ENCODE peak calls at places on chromosome 5, in nine cellular contexts. F, K, A, W, I, Z, L, R and J are unnamed samples.
A peak's percentile ranks its signal among the peaks of the same experiment; 100 is the strongest.

GRCh38 chr5:78594946-78595921 is 53.3 kb downstream of the LHFPL2 start:
- DNase-seq in A (no peak), F (no peak), W (no peak), Z (no peak), I (no peak), L (no peak), K (no peak), R (no peak), J (no peak)

GRCh38 chr5:175059687-175060194 is 335.4 kb downstream of the MSX2 start:
- DNase-seq in W (no peak), R (no peak), Z (no peak), L (no peak), I (peak; percentile 67), A (no peak), F (peak; percentile 82), K (peak; percentile 90), J (no peak)

GRCh38 chr5:21452429-21452828 is 1400.7 kb downstream of the CDH12 start:
- DNase-seq in R (no peak), I (no peak), L (no peak), A (no peak), K (no peak), F (no peak), Z (no peak), W (no peak), J (no peak)

GRCh38 chr5:139422307-139422893 is 16.9 kb downstream of the DNAJC18 start:
- DNase-seq in Z (no peak), I (peak; percentile 76), R (peak; percentile 48), L (no peak), W (peak; percentile 48), F (peak; percentile 67), K (peak; percentile 65), A (peak; percentile 53), J (peak; percentile 63)

GRCh38 chr5:1655496-1656270 is 131.9 kb upstream of the LPCAT1 start:
- DNase-seq in I (no peak), R (no peak), A (no peak), F (no peak), K (no peak), Z (no peak), L (no peak), W (no peak), J (no peak)

GRCh38 chr5:125210241-125210947 is 464.0 kb upstream of the ZNF608 start:
- DNase-seq in R (no peak), W (no peak), L (no peak), A (no peak), Z (no peak), I (no peak), F (no peak), K (no peak), J (no peak)

GRCh38 chr5:59569158-59569557 is 324.4 kb downstream of the PDE4D start:
- DNase-seq in I (no peak), R (no peak), A (no peak), K (peak; percentile 47), F (no peak), L (no peak), Z (no peak), W (no peak), J (no peak)

GRCh38 chr5:131109540-131110255 is 55.4 kb downstream of the HINT1 start:
- DNase-seq in R (no peak), Z (no peak), L (no peak), F (peak; percentile 53), K (peak; percentile 60), W (peak; percentile 9), I (peak; percentile 78), A (peak; percentile 2), J (no peak)

GRCh38 chr5:143229896-143230675 is 173.4 kb downstream of the NR3C1 start:
- DNase-seq in F (no peak), A (no peak), R (peak; percentile 61), Z (no peak), K (peak; percentile 76), L (no peak), W (peak; percentile 23), I (no peak), J (peak; percentile 19)

GRCh38 chr5:43007246-43007910 is 32.7 kb downstream of the ANXA2R start:
- DNase-seq in R (peak; percentile 83), A (peak; percentile 74), W (peak; percentile 64), I (peak; percentile 81), K (peak; percentile 97), Z (peak; percentile 68), L (peak; percentile 58), F (peak; percentile 83), J (peak; percentile 70)

GRCh38 chr5:96339862-96340261 is 93.2 kb downstream of the PCSK1 start:
- DNase-seq in I (no peak), A (no peak), F (no peak), W (no peak), Z (no peak), L (no peak), R (no peak), K (no peak), J (no peak)

GRCh38 chr5:139654875-139655491 is 6.8 kb downstream of the CXXC5 start:
- DNase-seq in L (no peak), A (no peak), W (no peak), F (peak; percentile 69), I (no peak), Z (no peak), K (no peak), R (no peak), J (no peak)

GRCh38 chr5:106399381-106399780 is 1271.4 kb downstream of the EFNA5 start:
- DNase-seq in K (no peak), Z (no peak), W (no peak), F (no peak), A (no peak), I (no peak), R (no peak), L (no peak), J (no peak)

GRCh38 chr5:178287091-178287790 is 54.6 kb upstream of the PHYKPL start:
- DNase-seq in Z (no peak), W (no peak), I (no peak), A (no peak), R (no peak), F (no peak), K (no peak), L (no peak), J (no peak)

GRCh38 chr5:54832066-54832465 is 153.3 kb downstream of the ESM1 start:
- DNase-seq in K (no peak), A (no peak), Z (no peak), I (no peak), L (no peak), W (no peak), F (no peak), R (no peak), J (no peak)

GRCh38 chr5:15938961-15939360 is 240.6 kb downstream of the MARCHF11 start:
- DNase-seq in L (no peak), W (no peak), K (no peak), A (no peak), R (no peak), F (no peak), I (no peak), Z (no peak), J (no peak)